ENCODE peak calls at places on chromosomes 16 and 17, in nine cellular contexts. K is stomach, J is ovary, Q is A549, V is transverse colon, N is sigmoid colon, L is esophagus muscularis mucosa, C is K562, R is suprapubic skin. D is an unnamed sample.

GRCh38 chr17:55263565-55264272 is 1.0 kb upstream of the HLF start:
- DNase-seq in K (no peak), J (no peak), Q (no peak), V (no peak), N (no peak), L (no peak), C (no peak), R (no peak), D (no peak)

GRCh38 chr17:5584971-5585794 is 874 bp upstream of the NLRP1 start:
- DNase-seq in K (no peak), J (no peak), Q (no peak), V (no peak), N (no peak), L (no peak), C (no peak), R (no peak), D (no peak)

GRCh38 chr16:80253741-80254140 is 287.1 kb upstream of the DYNLRB2 start:
- DNase-seq in K (no peak), J (peak), Q (no peak), V (no peak), N (no peak), L (no peak), C (no peak), R (no peak), D (no peak)

GRCh38 chr16:15035163-15035729 is 20.6 kb downstream of the NTAN1 start:
- DNase-seq in K (no peak), J (no peak), Q (no peak), V (no peak), N (peak), L (no peak), C (no peak), R (peak), D (no peak)

GRCh38 chr17:58318627-58319180 is 9.9 kb downstream of the TSPOAP1 start:
- DNase-seq in K (no peak), J (no peak), Q (no peak), V (no peak), N (peak), L (no peak), C (no peak), R (peak), D (no peak)

GRCh38 chr16:1288813-1289479 is 20.5 kb upstream of the UBE2I start:
- DNase-seq in K (no peak), J (no peak), Q (no peak), V (no peak), N (peak), L (no peak), C (peak), R (no peak), D (no peak)

GRCh38 chr17:41864837-41865595 is at the start of gene KLHL11:
- DNase-seq in K (peak), J (peak), Q (peak), V (peak), N (peak), L (peak), C (peak), R (peak), D (peak)

GRCh38 chr17:77600346-77600745 is 358.2 kb upstream of the TNRC6C start:
- DNase-seq in K (peak), J (no peak), Q (no peak), V (no peak), N (no peak), L (no peak), C (no peak), R (no peak), D (no peak)

GRCh38 chr16:49127103-49127502 is 154.5 kb downstream of the CBLN1 start:
- DNase-seq in K (no peak), J (no peak), Q (no peak), V (no peak), N (no peak), L (no peak), C (peak), R (no peak), D (no peak)

GRCh38 chr17:7932949-7933348 is 943 bp downstream of the CNTROB start:
- DNase-seq in K (peak), J (peak), Q (peak), V (peak), N (peak), L (no peak), C (peak), R (no peak), D (no peak)

GRCh38 chr17:79922798-79923197 is 83.6 kb upstream of the CBX4 start:
- DNase-seq in K (no peak), J (no peak), Q (no peak), V (no peak), N (no peak), L (no peak), C (no peak), R (no peak), D (no peak)

GRCh38 chr16:88202207-88202745 is 180.5 kb upstream of the ZNF469 start:
- DNase-seq in K (no peak), J (no peak), Q (no peak), V (no peak), N (peak), L (no peak), C (no peak), R (no peak), D (no peak)

GRCh38 chr16:58042001-58042885 is 16.7 kb downstream of the MMP15 start:
- DNase-seq in K (no peak), J (no peak), Q (no peak), V (no peak), N (no peak), L (no peak), C (no peak), R (no peak), D (no peak)

GRCh38 chr17:36731091-36731490 is 129.7 kb downstream of the MRM1 start:
- DNase-seq in K (no peak), J (no peak), Q (no peak), V (peak), N (no peak), L (no peak), C (no peak), R (no peak), D (no peak)

GRCh38 chr16:73262931-73263330 is 215.0 kb upstream of the ZFHX3 start:
- DNase-seq in K (no peak), J (no peak), Q (no peak), V (no peak), N (no peak), L (no peak), C (no peak), R (no peak), D (no peak)

GRCh38 chr17:283911-284675 is 68.5 kb downstream of the RPH3AL start:
- DNase-seq in K (no peak), J (peak), Q (no peak), V (no peak), N (peak), L (no peak), C (no peak), R (no peak), D (no peak)

GRCh38 chr17:75365009-75365930 is 40.2 kb downstream of the GRB2 start:
- DNase-seq in K (no peak), J (no peak), Q (no peak), V (no peak), N (no peak), L (no peak), C (no peak), R (no peak), D (no peak)

GRCh38 chr17:79022507-79022991 is 1.4 kb upstream of the C1QTNF1 start:
- DNase-seq in K (peak), J (peak), Q (no peak), V (no peak), N (peak), L (no peak), C (no peak), R (peak), D (no peak)

GRCh38 chr16:57882797-57883196 is 80.5 kb upstream of the KIFC3 start:
- DNase-seq in K (no peak), J (no peak), Q (no peak), V (no peak), N (no peak), L (no peak), C (no peak), R (no peak), D (no peak)

GRCh38 chr17:58006563-58006923 is 503 bp downstream of the SRSF1 start:
- DNase-seq in K (peak), J (peak), Q (peak), V (peak), N (peak), L (peak), C (peak), R (peak), D (peak)

GRCh38 chr17:40552806-40553693 is 12.2 kb downstream of the CCR7 start:
- DNase-seq in K (peak), J (peak), Q (no peak), V (no peak), N (peak), L (peak), C (no peak), R (peak), D (no peak)

GRCh38 chr16:56259425-56259779 is 68.1 kb downstream of the GNAO1 start:
- DNase-seq in K (no peak), J (no peak), Q (no peak), V (no peak), N (no peak), L (no peak), C (no peak), R (no peak), D (no peak)

GRCh38 chr17:64627797-64628196 is 34.3 kb downstream of the SMURF2 start:
- DNase-seq in K (no peak), J (no peak), Q (no peak), V (no peak), N (no peak), L (peak), C (no peak), R (no peak), D (no peak)

GRCh38 chr16:75576384-75576811 is 10.2 kb downstream of the GABARAPL2 start:
- DNase-seq in K (no peak), J (no peak), Q (no peak), V (no peak), N (no peak), L (no peak), C (no peak), R (peak), D (no peak)

GRCh38 chr17:3965123-3965800 is 1.0 kb upstream of the ATP2A3 start:
- DNase-seq in K (peak), J (no peak), Q (peak), V (peak), N (no peak), L (no peak), C (peak), R (no peak), D (peak)
- TF ChIP-seq POLR2A in K (no peak), J (no peak), Q (peak), V (peak), N (no peak), L (no peak), C (peak), R (no peak), D (no peak)

GRCh38 chr16:31390504-31391043 is 2.6 kb upstream of the ITGAD start:
- DNase-seq in K (no peak), J (no peak), Q (no peak), V (no peak), N (no peak), L (no peak), C (no peak), R (no peak), D (no peak)

GRCh38 chr16:31388535-31388934 is 4.6 kb upstream of the ITGAD start:
- DNase-seq in K (no peak), J (no peak), Q (no peak), V (no peak), N (no peak), L (no peak), C (no peak), R (no peak), D (no peak)

GRCh38 chr16:31382485-31383161 is 10.5 kb upstream of the ITGAD start:
- DNase-seq in K (peak), J (peak), Q (peak), V (peak), N (no peak), L (peak), C (peak), R (no peak), D (no peak)

GRCh38 chr16:31385680-31386079 is 7.5 kb upstream of the ITGAD start:
- DNase-seq in K (no peak), J (no peak), Q (no peak), V (no peak), N (no peak), L (no peak), C (no peak), R (no peak), D (no peak)

GRCh38 chr16:31386157-31386984 is 6.8 kb upstream of the ITGAD start:
- DNase-seq in K (no peak), J (no peak), Q (peak), V (no peak), N (no peak), L (no peak), C (no peak), R (no peak), D (no peak)
- TF ChIP-seq EP300 in K (no peak), J (no peak), Q (no peak), V (no peak), N (no peak), L (no peak), C (no peak), R (no peak), D (no peak)

DNA sequence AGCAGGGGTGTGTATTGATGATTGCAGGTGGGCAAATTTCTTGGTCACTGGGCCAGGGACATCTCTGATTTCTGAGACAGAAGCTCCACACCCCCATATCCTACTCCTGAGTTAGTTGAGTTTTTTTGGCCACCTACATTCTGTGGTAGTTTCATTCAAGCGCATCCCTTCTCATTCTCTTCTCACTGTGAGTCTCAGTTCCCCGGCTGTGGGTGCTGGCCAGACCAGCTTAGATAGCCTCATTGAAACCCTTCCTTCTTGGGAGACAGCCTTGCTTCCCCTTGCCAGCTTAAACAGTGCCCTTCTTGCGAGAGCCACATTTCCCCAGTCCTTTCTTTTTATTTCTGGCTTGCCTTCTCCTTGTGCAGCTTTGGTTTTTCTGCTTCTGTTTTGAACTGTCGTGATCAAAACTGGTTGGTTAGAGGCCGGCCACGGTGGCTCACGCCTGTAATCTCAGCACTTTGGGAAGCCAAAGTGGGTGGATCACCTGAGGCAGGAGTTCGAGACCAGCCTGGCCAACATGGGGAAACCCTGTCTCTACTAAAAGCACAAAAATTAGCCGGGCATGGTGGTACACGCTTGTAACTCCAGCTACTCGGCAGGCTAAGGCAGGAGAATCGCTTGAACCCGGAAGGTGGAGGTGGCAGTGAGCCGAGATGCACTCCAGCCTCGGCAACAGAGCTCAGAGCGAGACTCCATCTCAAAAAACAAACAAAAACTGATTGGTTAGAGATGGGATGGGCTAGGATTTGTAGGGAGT is 2.8 kb downstream of the GPT2 start:
- DNase-seq in K (no peak), J (no peak), Q (no peak), V (no peak), N (no peak), L (no peak), C (no peak), R (no peak), D (no peak)
- H3K27ac ChIP-seq in K (peak), J (no peak), Q (no peak), V (no peak), N (no peak), L (no peak), C (no peak), R (peak), D (peak)

GRCh38 chr16:68247400-68247799 is 2.2 kb downstream of the PLA2G15 start:
- DNase-seq in K (no peak), J (no peak), Q (no peak), V (no peak), N (no peak), L (no peak), C (no peak), R (no peak), D (no peak)
- TF ChIP-seq POLR2A in K (no peak), J (no peak), Q (no peak), V (no peak), N (no peak), L (no peak), C (no peak), R (no peak), D (no peak)

GRCh38 chr17:27544350-27545131 is 86.4 kb upstream of the LGALS9 start:
- DNase-seq in K (no peak), J (no peak), Q (no peak), V (no peak), N (no peak), L (no peak), C (peak), R (no peak), D (no peak)
- TF ChIP-seq EP300 in K (no peak), J (no peak), Q (no peak), V (no peak), N (no peak), L (no peak), C (peak), R (no peak), D (no peak)

GRCh38 chr17:2178798-2179505 is 124.0 kb downstream of the HIC1 start:
- DNase-seq in K (no peak), J (no peak), Q (no peak), V (no peak), N (no peak), L (no peak), C (no peak), R (no peak), D (no peak)
- H3K27ac ChIP-seq in K (peak), J (peak), Q (no peak), V (peak), N (peak), L (peak), C (no peak), R (peak), D (no peak)

GRCh38 chr17:45296833-45297124 is 20.0 kb downstream of the MAP3K14 start:
- DNase-seq in K (no peak), J (no peak), Q (no peak), V (peak), N (no peak), L (no peak), C (no peak), R (no peak), D (no peak)

GRCh38 chr17:45300060-45300751 is 16.6 kb downstream of the MAP3K14 start:
- DNase-seq in K (no peak), J (no peak), Q (no peak), V (no peak), N (no peak), L (no peak), C (no peak), R (no peak), D (no peak)

GRCh38 chr17:45299311-45299710 is 17.5 kb downstream of the MAP3K14 start:
- DNase-seq in K (no peak), J (no peak), Q (no peak), V (no peak), N (no peak), L (no peak), C (no peak), R (no peak), D (no peak)

GRCh38 chr17:45296003-45296832 is 20.6 kb downstream of the MAP3K14 start:
- DNase-seq in K (no peak), J (no peak), Q (no peak), V (peak), N (no peak), L (no peak), C (no peak), R (no peak), D (no peak)

GRCh38 chr17:45298546-45299285 is 18.1 kb downstream of the MAP3K14 start:
- DNase-seq in K (no peak), J (no peak), Q (no peak), V (no peak), N (no peak), L (no peak), C (no peak), R (no peak), D (no peak)
- TF ChIP-seq POLR2A in K (no peak), J (no peak), Q (no peak), V (no peak), N (no peak), L (no peak), C (no peak), R (no peak), D (no peak)

GRCh38 chr17:81152288-81152848 is 12.9 kb upstream of the PVALEF start:
- DNase-seq in K (no peak), J (no peak), Q (no peak), V (no peak), N (no peak), L (no peak), C (no peak), R (no peak), D (no peak)

GRCh38 chr17:81151039-81151677 is 14.1 kb upstream of the PVALEF start:
- DNase-seq in K (no peak), J (no peak), Q (no peak), V (no peak), N (no peak), L (no peak), C (no peak), R (no peak), D (no peak)

GRCh38 chr17:81154961-81155360 is 10.3 kb upstream of the PVALEF start:
- DNase-seq in K (no peak), J (no peak), Q (no peak), V (no peak), N (no peak), L (no peak), C (no peak), R (no peak), D (no peak)

GRCh38 chr17:81150379-81151038 is 14.8 kb upstream of the PVALEF start:
- DNase-seq in K (no peak), J (no peak), Q (no peak), V (peak), N (no peak), L (no peak), C (no peak), R (no peak), D (no peak)

DNA sequence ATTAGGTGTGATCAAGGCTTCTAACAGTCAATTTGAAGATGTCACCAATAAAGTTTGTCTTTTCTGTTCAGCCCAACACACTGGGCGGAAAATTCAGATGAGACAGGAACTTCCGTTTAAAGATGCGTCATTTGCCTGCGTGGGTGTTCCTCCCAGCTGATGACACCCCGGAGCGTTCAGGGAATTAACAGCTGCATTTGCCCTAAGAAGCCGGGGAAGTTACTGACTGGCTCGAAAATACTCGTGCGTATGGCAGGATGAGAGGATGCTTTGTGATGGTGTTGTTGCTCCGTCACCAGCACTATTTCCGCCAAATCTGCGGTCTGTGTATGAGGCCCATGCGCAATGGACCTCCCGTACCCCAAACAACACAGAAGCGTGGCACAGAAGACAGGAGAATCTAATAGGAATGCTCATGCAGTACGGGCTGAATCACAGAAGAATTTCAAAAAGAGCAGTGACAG is 11.9 kb upstream of the PVALEF start:
- DNase-seq in K (no peak), J (no peak), Q (no peak), V (no peak), N (no peak), L (no peak), C (peak), R (no peak), D (peak)
- TF ChIP-seq EP300 in K (no peak), J (no peak), Q (no peak), V (no peak), N (no peak), L (no peak), C (peak), R (no peak), D (peak)

GRCh38 chr17:82152556-82153294 is 54.7 kb upstream of the FASN start:
- DNase-seq in K (peak), J (no peak), Q (no peak), V (peak), N (no peak), L (no peak), C (no peak), R (no peak), D (no peak)
- H3K27ac ChIP-seq in K (peak), J (no peak), Q (no peak), V (no peak), N (no peak), L (no peak), C (no peak), R (peak), D (no peak)

D was measured in tibial nerve.